ENCODE peak calls at places on chromosome 5, in ten cellular contexts. N is stimulated activated CD4-positive, alpha-beta T cell treated with anti-CD3 and anti-CD28 coated beads, Interleukin-15, amount 100 ng/mL, for 1 hour; Z is head of caudate nucleus; R is astrocyte; X is NCI-H1092 treated with DMSO at 0.1 percent for 48 hours; W is left kidney; H is activated CD4-positive, alpha-beta T cell treated with anti-CD3 and anti-CD28 coated beads, Interleukin-2, amount 10 ng/mL, durations not matched to agents 7 days and 5 days; E is PC-3; B is epithelial cell of proximal tubule; D is islet precursor cell. P is an unnamed sample.

GRCh38 chr5:83509535-83509934 is 38.0 kb downstream of the VCAN start:
- DNase-seq in N (no peak), X (peak), Z (no peak), E (no peak), R (peak), D (peak), B (peak), W (peak), H (no peak), P (no peak)

GRCh38 chr5:132067941-132068808 is 5.4 kb upstream of the CSF2 start:
- DNase-seq in X (no peak), H (no peak), Z (no peak), R (no peak), B (no peak), W (no peak), N (no peak), E (no peak), D (no peak), P (no peak)

GRCh38 chr5:74594172-74595040 is 46.1 kb downstream of the ENC1 start:
- DNase-seq in R (peak), D (no peak), E (no peak), Z (no peak), B (no peak), W (no peak), N (no peak), X (no peak), H (no peak), P (no peak)

GRCh38 chr5:153753645-153754432 is 263.4 kb downstream of the GRIA1 start:
- DNase-seq in R (peak), B (no peak), X (no peak), W (no peak), N (no peak), D (peak), H (no peak), Z (no peak), E (peak), P (no peak)

GRCh38 chr5:27316283-27316675 is 277.9 kb upstream of the CDH9 start:
- DNase-seq in X (no peak), H (no peak), B (peak), D (no peak), N (no peak), E (peak), R (peak), W (no peak), Z (no peak), P (no peak)

GRCh38 chr5:75616961-75617660 is 5.9 kb downstream of the ANKDD1B start:
- DNase-seq in X (no peak), N (no peak), R (no peak), W (peak), B (no peak), H (no peak), Z (no peak), D (no peak), E (no peak), P (no peak)

GRCh38 chr5:173302546-173303155 is 25.6 kb downstream of the STC2 start:
- DNase-seq in H (no peak), Z (no peak), X (peak), N (no peak), E (peak), W (peak), B (no peak), D (peak), R (peak), P (no peak)

GRCh38 chr5:135386886-135387628 is 12.0 kb downstream of the MACROH2A1 start:
- DNase-seq in B (no peak), H (no peak), E (peak), D (no peak), W (peak), N (no peak), Z (no peak), R (peak), X (no peak), P (no peak)

GRCh38 chr5:15489571-15490235 is 10.3 kb upstream of the FBXL7 start:
- DNase-seq in W (no peak), E (no peak), H (no peak), R (no peak), B (no peak), Z (no peak), N (no peak), D (no peak), X (no peak), P (no peak)

GRCh38 chr5:175696139-175696854 is 38.4 kb downstream of the HRH2 start:
- DNase-seq in X (no peak), H (peak), N (peak), Z (peak), E (peak), B (no peak), R (no peak), W (peak), D (peak), P (peak)

GRCh38 chr5:74919487-74919886 is 53.3 kb upstream of the FAM169A start:
- DNase-seq in X (peak), W (peak), D (no peak), H (no peak), B (no peak), E (peak), N (no peak), Z (no peak), R (peak), P (peak)

GRCh38 chr5:18944771-18945170 is 1043.2 kb downstream of the CDH18 start:
- DNase-seq in H (no peak), D (no peak), W (no peak), B (no peak), E (peak), X (no peak), R (peak), Z (no peak), N (no peak), P (no peak)

GRCh38 chr5:155906046-155906445 is 420.9 kb upstream of the SGCD start:
- DNase-seq in Z (no peak), D (no peak), N (no peak), B (no peak), R (no peak), W (no peak), H (no peak), E (no peak), X (no peak), P (no peak)

GRCh38 chr5:60687927-60688720 is 11.8 kb downstream of the DEPDC1B start:
- DNase-seq in B (no peak), W (peak), D (peak), E (peak), H (no peak), R (peak), X (no peak), Z (no peak), N (no peak), P (peak)

GRCh38 chr5:159341914-159342313 is 11.6 kb upstream of the IL12B start:
- DNase-seq in B (no peak), N (peak), R (peak), D (no peak), H (peak), E (peak), Z (peak), W (peak), X (no peak), P (no peak)

GRCh38 chr5:31886206-31886605 is 247.3 kb downstream of the PDZD2 start:
- DNase-seq in N (no peak), X (no peak), R (no peak), D (no peak), H (no peak), W (peak), E (no peak), B (no peak), Z (peak), P (no peak)

GRCh38 chr5:8908055-8908683 is 637.7 kb downstream of the SEMA5A start:
- DNase-seq in R (peak), Z (no peak), E (peak), N (no peak), X (no peak), H (peak), B (no peak), D (peak), W (peak), P (peak)

GRCh38 chr5:36944607-36945225 is 68.1 kb downstream of the NIPBL start:
- DNase-seq in N (no peak), X (peak), Z (no peak), H (peak), W (peak), D (no peak), E (peak), R (peak), B (no peak), P (peak)

GRCh38 chr5:169742773-169743296 is 105.8 kb downstream of the DOCK2 start:
- DNase-seq in W (no peak), B (no peak), D (peak), N (no peak), H (no peak), X (no peak), E (peak), Z (no peak), R (peak), P (no peak)

GRCh38 chr5:162193012-162193411 is 125.4 kb downstream of the GABRG2 start:
- DNase-seq in N (no peak), Z (no peak), E (no peak), B (no peak), W (no peak), X (no peak), H (no peak), R (no peak), D (no peak), P (no peak)

GRCh38 chr5:65880673-65881072 is 45.7 kb upstream of the ERBIN start:
- DNase-seq in N (no peak), H (no peak), R (no peak), W (no peak), Z (no peak), X (no peak), B (no peak), E (no peak), D (no peak), P (no peak)

GRCh38 chr5:39671421-39672110 is 246.8 kb upstream of the DAB2 start:
- DNase-seq in N (no peak), H (no peak), Z (no peak), B (no peak), D (no peak), R (peak), E (peak), X (no peak), W (peak), P (no peak)

GRCh38 chr5:72817639-72818266 is 1.3 kb downstream of the TNPO1 start:
- DNase-seq in X (no peak), Z (no peak), D (no peak), W (peak), N (no peak), E (no peak), H (no peak), B (no peak), R (no peak), P (no peak)

GRCh38 chr5:172801184-172801671 is 30.2 kb upstream of the DUSP1 start:
- DNase-seq in H (no peak), W (no peak), D (no peak), E (peak), Z (no peak), N (no peak), B (peak), R (peak), X (no peak), P (no peak)

GRCh38 chr5:142542906-142543305 is 143.0 kb downstream of the FGF1 start:
- DNase-seq in N (no peak), B (no peak), X (no peak), W (peak), R (peak), D (no peak), H (no peak), Z (no peak), E (no peak), P (no peak)

GRCh38 chr5:178440163-178440545 is 150.0 kb downstream of the COL23A1 start:
- DNase-seq in W (no peak), Z (no peak), R (no peak), D (no peak), E (no peak), H (no peak), B (no peak), X (no peak), N (no peak), P (no peak)

GRCh38 chr5:169100735-169101075 is 200.2 kb downstream of the SLIT3 start:
- DNase-seq in X (no peak), R (peak), W (no peak), D (peak), H (no peak), E (peak), B (no peak), N (no peak), Z (no peak), P (no peak)

GRCh38 chr5:149213264-149213663 is 58.4 kb upstream of the AFAP1L1 start:
- DNase-seq in D (no peak), N (no peak), Z (no peak), B (no peak), E (no peak), H (no peak), W (no peak), X (no peak), R (no peak), P (no peak)

GRCh38 chr5:21680196-21680595 is 1172.9 kb downstream of the CDH12 start:
- DNase-seq in E (peak), N (no peak), H (no peak), Z (no peak), R (peak), D (no peak), B (peak), X (no peak), W (no peak), P (no peak)

GRCh38 chr5:172859966-172860365 is 25.9 kb downstream of the ERGIC1 start:
- DNase-seq in Z (no peak), X (no peak), E (peak), D (no peak), B (no peak), H (no peak), N (no peak), W (no peak), R (no peak), P (no peak)

GRCh38 chr5:132411382-132411925 is 41.9 kb downstream of the SLC22A5 start:
- DNase-seq in D (no peak), E (peak), N (peak), W (no peak), H (peak), X (no peak), R (no peak), Z (no peak), B (no peak), P (no peak)

GRCh38 chr5:79829260-79829659 is 139.6 kb downstream of the CMYA5 start:
- DNase-seq in B (no peak), W (peak), X (no peak), D (peak), N (no peak), R (no peak), H (peak), Z (peak), E (no peak), P (no peak)

GRCh38 chr5:173055983-173056782 is at the start of gene CREBRF:
- DNase-seq in R (peak), W (peak), Z (peak), N (peak), E (peak), H (peak), X (peak), B (peak), D (peak), P (peak)

GRCh38 chr5:57779383-57780223 is 297.0 kb upstream of the ACTBL2 start:
- DNase-seq in W (peak), H (peak), X (peak), N (no peak), R (peak), B (peak), E (peak), Z (peak), D (peak), P (peak)

GRCh38 chr5:139961435-139962157 is 81.5 kb downstream of the NRG2 start:
- DNase-seq in N (no peak), R (no peak), X (no peak), E (no peak), D (no peak), W (peak), Z (no peak), H (no peak), B (no peak), P (peak)

GRCh38 chr5:14581333-14581890 is at the start of gene OTULINL:
- DNase-seq in Z (peak), H (peak), N (peak), B (no peak), E (peak), W (peak), X (peak), R (peak), D (peak), P (peak)

GRCh38 chr5:103918668-103919367 is 356.2 kb upstream of the NUDT12 start:
- DNase-seq in D (peak), W (peak), E (no peak), B (peak), N (no peak), H (no peak), X (no peak), Z (no peak), R (peak), P (no peak)

GRCh38 chr5:112329429-112330090 is 89.5 kb downstream of the EPB41L4A start:
- DNase-seq in D (no peak), E (no peak), H (no peak), N (no peak), Z (no peak), R (no peak), X (no peak), W (no peak), B (no peak), P (peak)

P was measured in GM20000.